ENCODE peak calls at places on chromosomes 5 and 9, in five cellular contexts. D is A549, X is IMR-90, C is endodermal cell, I is H7. U is an unnamed sample.

GRCh38 chr5:146474040-146474439 is 26.9 kb downstream of the TCERG1 start:
- DNase-seq in D (no peak), X (no peak), C (no peak), I (no peak), U (no peak)

GRCh38 chr5:66933066-66933465 is 263.5 kb downstream of the CD180 start:
- DNase-seq in D (no peak), X (peak; percentile 86), C (no peak), I (no peak), U (no peak)

GRCh38 chr5:154211611-154212390 is 21.3 kb downstream of the GALNT10 start:
- DNase-seq in D (no peak), X (peak; percentile 79), C (no peak), I (no peak), U (no peak)

GRCh38 chr9:12884736-12885395 is 110.0 kb downstream of the LURAP1L start:
- DNase-seq in D (peak; percentile 32), X (peak; percentile 88), C (no peak), I (peak; percentile 8), U (peak; percentile 62)

GRCh38 chr9:32483343-32483742 is 42.7 kb downstream of the RIGI start:
- DNase-seq in D (no peak), X (no peak), C (no peak), I (no peak), U (no peak)

GRCh38 chr9:91714020-91714721 is 235.9 kb downstream of the ROR2 start:
- DNase-seq in D (no peak), X (peak; percentile 61), C (peak; percentile 94), I (peak; percentile 93), U (no peak)

GRCh38 chr9:94767331-94768099 is 41.0 kb downstream of the AOPEP start:
- DNase-seq in D (no peak), X (peak; percentile 68), C (no peak), I (no peak), U (no peak)

GRCh38 chr9:110615526-110615925 is 36.0 kb upstream of the SVEP1 start:
- DNase-seq in D (no peak), X (peak; percentile 72), C (no peak), I (no peak), U (no peak)

GRCh38 chr9:15147471-15147870 is 159.5 kb downstream of the TTC39B start:
- DNase-seq in D (no peak), X (no peak), C (no peak), I (no peak), U (no peak)

GRCh38 chr9:35311891-35312639 is 150.3 kb downstream of the UNC13B start:
- DNase-seq in D (no peak), X (peak; percentile 19), C (no peak), I (no peak), U (no peak)

GRCh38 chr5:7664208-7664607 is 186.7 kb downstream of the CFAP90 start:
- DNase-seq in D (no peak), X (no peak), C (no peak), I (no peak), U (no peak)

GRCh38 chr9:120563044-120563443 is 16.9 kb downstream of the CDK5RAP2 start:
- DNase-seq in D (no peak), X (no peak), C (no peak), I (no peak), U (no peak)

GRCh38 chr5:181167814-181168488 is 20.6 kb downstream of the OR2V2 start:
- DNase-seq in D (no peak), X (no peak), C (peak; percentile 95), I (peak; percentile 93), U (no peak)
- H3K4me3 ChIP-seq in D (peak overlapping the region; percentile 13), X (no peak overlapping the region), C (peak overlapping the region; percentile 88), I (peak overlapping the region; percentile 41), U (no peak overlapping the region)

GRCh38 chr5:96235008-96235910 is 197.8 kb downstream of the PCSK1 start:
- DNase-seq in D (no peak), X (peak; percentile 30), C (no peak), I (no peak), U (no peak)
- H3K4me3 ChIP-seq in D (no peak overlapping the region), X (no peak overlapping the region), C (no peak overlapping the region), I (no peak overlapping the region), U (no peak overlapping the region)

DNA sequence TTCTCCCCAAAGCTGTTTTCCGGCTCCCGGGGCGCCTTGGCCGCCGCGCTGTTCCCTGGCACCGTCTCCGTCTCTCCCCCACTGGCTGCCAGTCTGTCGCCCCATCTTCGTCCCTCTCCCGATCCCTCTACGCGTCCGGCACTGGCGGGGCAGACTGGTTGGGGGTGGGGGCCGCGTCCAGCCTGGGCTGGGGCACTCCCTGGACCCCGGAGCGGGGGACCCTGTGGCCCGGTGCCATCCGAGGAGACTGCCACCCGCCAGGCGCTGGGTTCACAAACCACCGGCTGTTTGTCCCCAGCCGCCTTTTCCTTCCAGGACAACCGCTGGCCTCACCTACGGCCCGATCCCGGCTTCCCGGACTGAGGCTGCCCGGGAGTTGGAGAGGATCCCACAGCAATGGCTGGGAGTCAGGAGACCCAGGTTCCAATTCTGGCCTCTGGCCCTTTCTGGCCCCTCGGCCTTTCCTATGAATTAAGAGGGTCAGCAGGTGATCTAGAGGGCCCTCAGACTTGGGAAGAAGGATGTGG is 1.0 kb upstream of the FIBCD1 start:
- DNase-seq in D (no peak), X (no peak), C (peak; percentile 76), I (peak; percentile 71), U (no peak)
- H3K4me3 ChIP-seq in D (peak overlapping the region; percentile 63), X (no peak overlapping the region), C (no peak overlapping the region), I (peak overlapping the region; percentile 63), U (no peak overlapping the region)

GRCh38 chr5:103211858-103212500 is 46.6 kb upstream of the MACIR start:
- DNase-seq in D (no peak), X (no peak), C (no peak), I (no peak), U (no peak)
- H3K4me3 ChIP-seq in D (no peak overlapping the region), X (no peak overlapping the region), C (no peak overlapping the region), I (no peak overlapping the region), U (no peak overlapping the region)

DNA sequence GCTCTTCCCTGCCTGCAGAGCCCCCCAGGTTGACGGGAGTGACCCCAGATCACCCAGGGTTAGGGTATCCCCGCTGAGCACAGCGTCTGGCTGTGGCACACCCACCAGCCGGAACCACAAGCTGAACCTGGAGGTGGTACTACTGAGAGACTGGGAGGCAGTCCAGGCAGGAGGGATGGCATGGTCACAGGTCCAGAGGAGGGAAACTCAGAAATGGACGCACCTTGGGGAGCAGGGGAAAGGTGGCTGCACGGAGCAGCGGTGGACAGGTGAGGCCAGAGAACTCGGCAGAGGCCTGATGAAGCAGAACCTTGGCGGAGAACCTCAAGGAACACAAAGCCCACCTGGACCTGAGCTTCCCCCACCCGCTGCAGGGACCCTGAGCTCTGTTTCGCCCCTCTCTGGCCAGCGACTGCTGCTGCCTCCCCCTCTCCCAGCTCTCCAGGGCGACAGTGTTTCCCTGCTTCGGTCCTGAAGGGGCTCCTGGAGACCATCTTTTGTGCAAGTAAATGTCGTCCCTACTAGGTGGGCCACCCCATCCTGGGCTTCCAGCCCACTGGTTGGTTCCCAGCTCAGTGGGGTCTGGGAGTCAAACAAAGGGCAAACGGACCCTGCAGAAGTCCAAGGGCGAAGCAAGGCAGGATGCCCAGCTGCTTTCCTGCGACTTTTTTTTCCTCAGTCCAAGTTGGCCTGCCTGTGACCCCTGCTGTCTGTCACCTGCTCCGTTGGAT is 845 bp downstream of the ADGRD2 start:
- DNase-seq in D (no peak), X (no peak), C (peak; percentile 63), I (peak; percentile 62), U (no peak)
- H3K4me3 ChIP-seq in D (no peak overlapping the region), X (no peak overlapping the region), C (peak overlapping the region; percentile 66), I (peak overlapping the region; percentile 41), U (no peak overlapping the region)

U was measured in epithelial cell of proximal tubule.